ENCODE peak calls at places on chromosomes 4 and X, in seven cellular contexts. One of them, this sample, is unnamed.

GRCh38 chrX:48938721-48939416 is 18.5 kb downstream of the OTUD5 start:
- DNase-seq in IMR-90: no peak
- DNase-seq in HCT116: no peak
- DNase-seq in heart right ventricle: no peak
- DNase-seq in coronary artery: no peak
- DNase-seq in GM23248: no peak
- DNase-seq in substantia nigra: no peak
- DNase-seq in this sample: no peak

GRCh38 chrX:53321216-53321942 is 40.0 kb upstream of the IQSEC2 start:
- DNase-seq in IMR-90: no peak
- DNase-seq in heart right ventricle: no peak
- DNase-seq in GM23248: peak
- DNase-seq in coronary artery: no peak
- DNase-seq in substantia nigra: no peak
- DNase-seq in HCT116: no peak
- DNase-seq in this sample: no peak

GRCh38 chrX:31209005-31209612 is 137.3 kb upstream of the FTHL17 start:
- DNase-seq in IMR-90: peak
- DNase-seq in heart right ventricle: no peak
- DNase-seq in coronary artery: no peak
- DNase-seq in substantia nigra: no peak
- DNase-seq in HCT116: no peak
- DNase-seq in GM23248: no peak
- DNase-seq in this sample: no peak

GRCh38 chr4:16250665-16251365 is 24.5 kb upstream of the TAPT1 start:
- DNase-seq in IMR-90: peak
- DNase-seq in GM23248: no peak
- DNase-seq in heart right ventricle: no peak
- DNase-seq in coronary artery: no peak
- DNase-seq in HCT116: no peak
- DNase-seq in substantia nigra: no peak
- DNase-seq in this sample: peak

GRCh38 chr4:150668824-150669223 is 86.9 kb downstream of the MAB21L2 start:
- DNase-seq in IMR-90: no peak
- DNase-seq in GM23248: no peak
- DNase-seq in heart right ventricle: no peak
- DNase-seq in coronary artery: no peak
- DNase-seq in substantia nigra: no peak
- DNase-seq in HCT116: no peak
- DNase-seq in this sample: no peak

GRCh38 chr4:74202062-74202586 is 44.2 kb downstream of the MTHFD2L start:
- DNase-seq in coronary artery: no peak
- DNase-seq in GM23248: no peak
- DNase-seq in IMR-90: peak
- DNase-seq in heart right ventricle: no peak
- DNase-seq in substantia nigra: no peak
- DNase-seq in HCT116: no peak
- DNase-seq in this sample: no peak

GRCh38 chr4:177461606-177462005 is 19.4 kb upstream of the AGA start:
- DNase-seq in HCT116: no peak
- DNase-seq in substantia nigra: no peak
- DNase-seq in heart right ventricle: no peak
- DNase-seq in coronary artery: no peak
- DNase-seq in GM23248: peak
- DNase-seq in IMR-90: no peak
- DNase-seq in this sample: no peak

GRCh38 chrX:41382699-41383645 is 49.0 kb downstream of the DDX3X start:
- DNase-seq in IMR-90: peak
- DNase-seq in coronary artery: no peak
- DNase-seq in HCT116: peak
- DNase-seq in substantia nigra: no peak
- DNase-seq in heart right ventricle: no peak
- DNase-seq in GM23248: peak
- DNase-seq in this sample: no peak

GRCh38 chr4:26181616-26182015 is 139.2 kb upstream of the RBPJ start:
- DNase-seq in substantia nigra: no peak
- DNase-seq in coronary artery: no peak
- DNase-seq in GM23248: peak
- DNase-seq in IMR-90: peak
- DNase-seq in heart right ventricle: no peak
- DNase-seq in HCT116: no peak
- DNase-seq in this sample: peak

GRCh38 chrX:54786972-54787371 is 11.1 kb downstream of the ITIH6 start:
- DNase-seq in HCT116: no peak
- DNase-seq in IMR-90: no peak
- DNase-seq in GM23248: no peak
- DNase-seq in substantia nigra: no peak
- DNase-seq in heart right ventricle: no peak
- DNase-seq in coronary artery: no peak
- DNase-seq in this sample: peak

GRCh38 chrX:17860811-17861495 is at the start of gene RAI2:
- DNase-seq in substantia nigra: no peak
- DNase-seq in heart right ventricle: peak
- DNase-seq in HCT116: no peak
- DNase-seq in coronary artery: no peak
- DNase-seq in IMR-90: no peak
- DNase-seq in GM23248: no peak
- DNase-seq in this sample: no peak

DNA sequence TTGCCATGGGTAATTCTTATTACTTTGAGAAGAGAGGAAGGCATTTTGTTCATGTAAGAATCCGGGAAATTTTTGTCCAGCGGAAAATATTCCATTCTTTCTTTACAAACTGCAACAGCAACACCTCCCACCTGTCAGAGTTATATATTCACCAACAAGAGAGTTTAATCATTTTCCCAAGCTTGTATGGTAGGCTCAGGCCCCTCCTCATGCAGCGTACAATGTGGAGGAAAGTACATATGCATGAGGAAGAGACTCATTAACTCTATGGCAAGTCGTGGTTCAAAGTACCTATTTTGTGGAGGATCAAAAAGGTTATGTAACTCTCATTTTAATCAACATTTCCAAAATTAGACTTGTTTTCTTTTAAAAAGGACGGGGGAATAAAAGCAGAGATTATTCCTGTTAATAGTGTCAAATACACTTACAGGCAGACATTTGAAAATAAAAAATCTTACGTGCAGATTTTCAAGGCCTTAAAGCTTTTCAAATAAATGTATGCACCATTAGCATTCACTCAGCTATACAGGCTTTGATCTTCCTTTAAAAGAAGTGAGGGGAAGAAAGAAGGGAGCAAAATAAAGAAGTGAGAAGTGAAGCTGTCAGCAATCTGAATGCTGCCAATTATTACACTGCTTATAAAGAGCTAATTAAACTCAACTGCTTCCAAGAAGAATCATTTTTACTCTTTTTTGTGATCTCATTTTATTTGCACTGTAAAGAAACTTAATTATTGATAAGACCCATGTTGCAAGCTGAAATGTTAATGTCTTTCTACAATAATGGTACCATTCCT is 204.8 kb downstream of the FAT4 start:
- DNase-seq in heart right ventricle: no peak
- DNase-seq in IMR-90: no peak
- DNase-seq in HCT116: no peak
- DNase-seq in GM23248: no peak
- DNase-seq in substantia nigra: no peak
- DNase-seq in coronary artery: no peak
- DNase-seq in this sample: no peak
- H3K27ac ChIP-seq in heart right ventricle: peak
- H3K27ac ChIP-seq in IMR-90: no peak
- H3K27ac ChIP-seq in HCT116: no peak
- H3K27ac ChIP-seq in GM23248: no peak
- H3K27ac ChIP-seq in substantia nigra: no peak
- H3K27ac ChIP-seq in coronary artery: no peak
- H3K27ac ChIP-seq in this sample: no peak

DNA sequence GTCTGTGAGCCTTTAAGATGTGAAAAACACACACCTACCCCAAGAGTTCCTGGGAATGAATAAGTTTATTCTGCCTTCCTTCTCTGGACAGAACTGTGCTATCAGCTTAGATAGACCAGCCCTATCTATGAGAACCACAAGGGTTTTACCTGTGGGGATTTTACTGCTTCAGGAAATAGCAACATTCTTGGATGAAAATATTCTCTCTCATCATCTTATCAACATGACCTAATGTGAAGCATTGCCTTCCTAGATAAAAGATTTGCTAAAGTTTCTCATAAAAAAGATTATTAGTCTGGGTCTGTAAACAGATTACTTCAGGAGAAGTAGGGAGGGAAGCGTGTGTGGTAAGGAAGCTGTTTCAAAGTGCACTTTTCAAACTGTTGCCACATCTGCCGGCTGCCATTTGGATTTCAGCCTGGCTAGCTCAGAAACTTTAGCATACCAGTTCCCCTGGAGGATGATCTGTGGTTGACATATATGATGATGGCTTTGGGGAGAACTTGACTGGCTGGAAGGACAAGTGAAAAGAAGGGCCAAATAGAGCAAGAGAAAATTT is at the start of gene NOX1:
- DNase-seq in heart right ventricle: no peak
- DNase-seq in IMR-90: peak
- DNase-seq in substantia nigra: no peak
- DNase-seq in GM23248: no peak
- DNase-seq in HCT116: no peak
- DNase-seq in coronary artery: no peak
- DNase-seq in this sample: no peak
- H3K27ac ChIP-seq in heart right ventricle: no peak
- H3K27ac ChIP-seq in IMR-90: no peak
- H3K27ac ChIP-seq in substantia nigra: no peak
- H3K27ac ChIP-seq in GM23248: no peak
- H3K27ac ChIP-seq in HCT116: no peak
- H3K27ac ChIP-seq in coronary artery: no peak
- H3K27ac ChIP-seq in this sample: no peak

GRCh38 chr4:8204576-8205227 is 5.6 kb downstream of the SH3TC1 start:
- DNase-seq in heart right ventricle: no peak
- DNase-seq in coronary artery: no peak
- DNase-seq in IMR-90: no peak
- DNase-seq in substantia nigra: no peak
- DNase-seq in GM23248: no peak
- DNase-seq in HCT116: no peak
- DNase-seq in this sample: no peak

GRCh38 chr4:8203817-8204216 is 4.7 kb downstream of the SH3TC1 start:
- DNase-seq in heart right ventricle: no peak
- DNase-seq in HCT116: no peak
- DNase-seq in coronary artery: no peak
- DNase-seq in IMR-90: no peak
- DNase-seq in substantia nigra: no peak
- DNase-seq in GM23248: no peak
- DNase-seq in this sample: no peak

GRCh38 chr4:8205241-8205707 is 6.2 kb downstream of the SH3TC1 start:
- DNase-seq in GM23248: no peak
- DNase-seq in IMR-90: peak
- DNase-seq in HCT116: no peak
- DNase-seq in substantia nigra: no peak
- DNase-seq in heart right ventricle: no peak
- DNase-seq in coronary artery: no peak
- DNase-seq in this sample: no peak

GRCh38 chr4:8207314-8207713 is 8.2 kb downstream of the SH3TC1 start:
- DNase-seq in heart right ventricle: no peak
- DNase-seq in HCT116: no peak
- DNase-seq in IMR-90: no peak
- DNase-seq in coronary artery: no peak
- DNase-seq in substantia nigra: no peak
- DNase-seq in GM23248: peak
- DNase-seq in this sample: no peak

DNA sequence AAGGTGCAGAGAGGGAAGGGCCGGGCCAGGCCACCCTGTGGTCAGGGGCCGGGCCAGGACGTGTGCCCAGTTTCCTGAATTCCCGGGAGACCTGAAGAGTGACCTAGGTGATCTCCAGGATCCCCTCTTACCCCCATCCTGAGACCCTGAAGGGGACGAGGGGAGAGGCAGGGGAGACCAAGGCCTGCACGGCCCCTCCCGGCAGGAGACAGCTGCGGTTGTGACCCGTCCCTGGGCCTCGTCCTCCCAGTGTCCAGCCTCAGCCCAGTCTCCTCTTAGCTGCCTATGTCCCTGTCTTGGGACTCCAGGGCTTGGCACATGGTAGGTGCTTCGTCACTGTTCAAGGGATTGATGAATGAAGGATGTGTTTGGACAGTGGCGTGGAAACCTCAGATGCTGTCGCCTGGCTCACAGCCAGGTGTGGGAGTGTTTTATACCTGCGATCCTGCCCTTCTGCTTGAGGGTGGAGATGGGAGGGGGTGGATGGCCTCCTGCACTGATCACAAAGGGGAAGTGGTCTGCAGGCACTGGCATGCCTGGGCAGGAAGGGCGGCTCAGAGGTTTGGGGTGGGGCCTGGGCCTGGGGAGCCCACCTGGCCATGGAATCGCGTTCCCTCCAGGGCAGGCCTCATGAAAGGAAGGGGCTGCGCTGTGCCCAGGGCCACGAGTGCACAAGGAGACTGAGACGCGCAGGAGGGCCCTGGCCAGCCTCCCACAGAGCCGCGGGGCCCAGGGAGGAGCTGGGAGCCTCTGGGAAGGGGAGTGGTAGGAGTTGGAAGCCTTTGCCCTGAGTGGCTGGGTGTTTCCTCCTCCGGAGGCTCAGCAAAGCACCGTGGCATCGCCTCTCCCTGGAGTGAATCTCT is 6.9 kb downstream of the SH3TC1 start:
- DNase-seq in IMR-90: no peak
- DNase-seq in HCT116: no peak
- DNase-seq in coronary artery: no peak
- DNase-seq in heart right ventricle: no peak
- DNase-seq in substantia nigra: no peak
- DNase-seq in GM23248: no peak
- DNase-seq in this sample: peak
- H3K27ac ChIP-seq in IMR-90: no peak
- H3K27ac ChIP-seq in HCT116: no peak
- H3K27ac ChIP-seq in coronary artery: no peak
- H3K27ac ChIP-seq in heart right ventricle: no peak
- H3K27ac ChIP-seq in substantia nigra: no peak
- H3K27ac ChIP-seq in GM23248: no peak
- H3K27ac ChIP-seq in this sample: peak

GRCh38 chr4:106583567-106583966 is 215.0 kb upstream of the GIMD1 start:
- DNase-seq in coronary artery: no peak
- DNase-seq in substantia nigra: no peak
- DNase-seq in IMR-90: peak
- DNase-seq in GM23248: peak
- DNase-seq in HCT116: peak
- DNase-seq in heart right ventricle: no peak
- DNase-seq in this sample: peak
- H3K27ac ChIP-seq in coronary artery: no peak
- H3K27ac ChIP-seq in substantia nigra: no peak
- H3K27ac ChIP-seq in IMR-90: no peak
- H3K27ac ChIP-seq in GM23248: peak
- H3K27ac ChIP-seq in HCT116: no peak
- H3K27ac ChIP-seq in heart right ventricle: no peak
- H3K27ac ChIP-seq in this sample: no peak

GRCh38 chrX:23804578-23804977 is 21.6 kb downstream of the SAT1 start:
- DNase-seq in substantia nigra: no peak
- DNase-seq in HCT116: no peak
- DNase-seq in coronary artery: no peak
- DNase-seq in IMR-90: no peak
- DNase-seq in heart right ventricle: no peak
- DNase-seq in GM23248: peak
- DNase-seq in this sample: no peak
- H3K27ac ChIP-seq in substantia nigra: no peak
- H3K27ac ChIP-seq in HCT116: peak
- H3K27ac ChIP-seq in coronary artery: no peak
- H3K27ac ChIP-seq in IMR-90: no peak
- H3K27ac ChIP-seq in heart right ventricle: peak
- H3K27ac ChIP-seq in GM23248: peak
- H3K27ac ChIP-seq in this sample: peak